ENCODE peak calls at places on chromosomes 13 and 19, in seven cellular contexts. One of them, this sample, is unnamed.

GRCh38 chr13:99703908-99704307 is 202.6 kb downstream of the TM9SF2 start:
- DNase-seq in stimulated activated CD4-positive, alpha-beta T cell treated with anti-CD3 and anti-CD28 coated beads, Interleukin-4, amount 100 ng/mL, for 48 hours: no peak
- DNase-seq in memory B cell: no peak
- DNase-seq in foreskin fibroblast: no peak
- DNase-seq in HS-5: no peak
- DNase-seq in brain microvascular endothelial cell: no peak
- DNase-seq in ELR: no peak
- DNase-seq in this sample: no peak

GRCh38 chr13:42654760-42655159 is 80.8 kb downstream of the TNFSF11 start:
- DNase-seq in stimulated activated CD4-positive, alpha-beta T cell treated with anti-CD3 and anti-CD28 coated beads, Interleukin-4, amount 100 ng/mL, for 48 hours: no peak
- DNase-seq in memory B cell: no peak
- DNase-seq in foreskin fibroblast: peak; percentile 25
- DNase-seq in HS-5: no peak
- DNase-seq in brain microvascular endothelial cell: no peak
- DNase-seq in ELR: no peak
- DNase-seq in this sample: no peak

GRCh38 chr13:27461940-27462584 is 11.7 kb upstream of the MTIF3 start:
- DNase-seq in stimulated activated CD4-positive, alpha-beta T cell treated with anti-CD3 and anti-CD28 coated beads, Interleukin-4, amount 100 ng/mL, for 48 hours: no peak
- DNase-seq in memory B cell: no peak
- DNase-seq in foreskin fibroblast: peak; percentile 36
- DNase-seq in HS-5: no peak
- DNase-seq in brain microvascular endothelial cell: no peak
- DNase-seq in ELR: no peak
- DNase-seq in this sample: no peak

GRCh38 chr13:50690020-50690419 is 153.5 kb downstream of the DLEU7 start:
- DNase-seq in stimulated activated CD4-positive, alpha-beta T cell treated with anti-CD3 and anti-CD28 coated beads, Interleukin-4, amount 100 ng/mL, for 48 hours: no peak
- DNase-seq in memory B cell: no peak
- DNase-seq in foreskin fibroblast: no peak
- DNase-seq in HS-5: no peak
- DNase-seq in brain microvascular endothelial cell: no peak
- DNase-seq in ELR: no peak
- DNase-seq in this sample: no peak

GRCh38 chr19:55750715-55751114 is 8.2 kb upstream of the RFPL4A start:
- DNase-seq in stimulated activated CD4-positive, alpha-beta T cell treated with anti-CD3 and anti-CD28 coated beads, Interleukin-4, amount 100 ng/mL, for 48 hours: no peak
- DNase-seq in memory B cell: no peak
- DNase-seq in foreskin fibroblast: no peak
- DNase-seq in HS-5: no peak
- DNase-seq in brain microvascular endothelial cell: no peak
- DNase-seq in ELR: no peak
- DNase-seq in this sample: no peak

GRCh38 chr19:30263719-30264440 is 108.3 kb upstream of the ZNF536 start:
- DNase-seq in stimulated activated CD4-positive, alpha-beta T cell treated with anti-CD3 and anti-CD28 coated beads, Interleukin-4, amount 100 ng/mL, for 48 hours: no peak
- DNase-seq in memory B cell: no peak
- DNase-seq in foreskin fibroblast: no peak
- DNase-seq in HS-5: no peak
- DNase-seq in brain microvascular endothelial cell: no peak
- DNase-seq in ELR: no peak
- DNase-seq in this sample: no peak

GRCh38 chr19:10079031-10079453 is 7.1 kb upstream of the SHFL start:
- DNase-seq in stimulated activated CD4-positive, alpha-beta T cell treated with anti-CD3 and anti-CD28 coated beads, Interleukin-4, amount 100 ng/mL, for 48 hours: no peak
- DNase-seq in memory B cell: no peak
- DNase-seq in foreskin fibroblast: no peak
- DNase-seq in HS-5: no peak
- DNase-seq in brain microvascular endothelial cell: no peak
- DNase-seq in ELR: no peak
- DNase-seq in this sample: no peak

GRCh38 chr19:56477429-56478338 is 539 bp upstream of the ZNF667 start:
- DNase-seq in stimulated activated CD4-positive, alpha-beta T cell treated with anti-CD3 and anti-CD28 coated beads, Interleukin-4, amount 100 ng/mL, for 48 hours: peak; percentile 24
- DNase-seq in memory B cell: peak; percentile 36
- DNase-seq in foreskin fibroblast: peak; percentile 98
- DNase-seq in HS-5: peak; percentile 83
- DNase-seq in brain microvascular endothelial cell: peak; percentile 90
- DNase-seq in ELR: peak; percentile 90
- DNase-seq in this sample: peak; percentile 73

GRCh38 chr19:31314849-31315620 is 34.2 kb downstream of the TSHZ3 start:
- DNase-seq in stimulated activated CD4-positive, alpha-beta T cell treated with anti-CD3 and anti-CD28 coated beads, Interleukin-4, amount 100 ng/mL, for 48 hours: no peak
- DNase-seq in memory B cell: no peak
- DNase-seq in foreskin fibroblast: peak; percentile 29
- DNase-seq in HS-5: no peak
- DNase-seq in brain microvascular endothelial cell: no peak
- DNase-seq in ELR: peak; percentile 12
- DNase-seq in this sample: no peak

GRCh38 chr19:31304877-31305312 is 44.3 kb downstream of the TSHZ3 start:
- DNase-seq in stimulated activated CD4-positive, alpha-beta T cell treated with anti-CD3 and anti-CD28 coated beads, Interleukin-4, amount 100 ng/mL, for 48 hours: no peak
- DNase-seq in memory B cell: no peak
- DNase-seq in foreskin fibroblast: no peak
- DNase-seq in HS-5: no peak
- DNase-seq in brain microvascular endothelial cell: no peak
- DNase-seq in ELR: no peak
- DNase-seq in this sample: no peak

GRCh38 chr13:26325876-26326275 is 71.9 kb downstream of the CDK8 start:
- DNase-seq in stimulated activated CD4-positive, alpha-beta T cell treated with anti-CD3 and anti-CD28 coated beads, Interleukin-4, amount 100 ng/mL, for 48 hours: no peak
- DNase-seq in memory B cell: no peak
- DNase-seq in foreskin fibroblast: no peak
- DNase-seq in HS-5: no peak
- DNase-seq in brain microvascular endothelial cell: no peak
- DNase-seq in ELR: no peak
- DNase-seq in this sample: no peak

GRCh38 chr19:20162821-20163220 is 4.2 kb upstream of the ZNF486 start:
- DNase-seq in stimulated activated CD4-positive, alpha-beta T cell treated with anti-CD3 and anti-CD28 coated beads, Interleukin-4, amount 100 ng/mL, for 48 hours: no peak
- DNase-seq in memory B cell: no peak
- DNase-seq in foreskin fibroblast: no peak
- DNase-seq in HS-5: no peak
- DNase-seq in brain microvascular endothelial cell: no peak
- DNase-seq in ELR: no peak
- DNase-seq in this sample: no peak

GRCh38 chr13:46345866-46346265 is 41.2 kb downstream of the RUBCNL start:
- DNase-seq in stimulated activated CD4-positive, alpha-beta T cell treated with anti-CD3 and anti-CD28 coated beads, Interleukin-4, amount 100 ng/mL, for 48 hours: no peak
- DNase-seq in memory B cell: no peak
- DNase-seq in foreskin fibroblast: no peak
- DNase-seq in HS-5: no peak
- DNase-seq in brain microvascular endothelial cell: no peak
- DNase-seq in ELR: no peak
- DNase-seq in this sample: no peak

GRCh38 chr19:21585491-21585890 is 80.1 kb downstream of the ZNF429 start:
- DNase-seq in stimulated activated CD4-positive, alpha-beta T cell treated with anti-CD3 and anti-CD28 coated beads, Interleukin-4, amount 100 ng/mL, for 48 hours: no peak
- DNase-seq in memory B cell: no peak
- DNase-seq in foreskin fibroblast: no peak
- DNase-seq in HS-5: no peak
- DNase-seq in brain microvascular endothelial cell: no peak
- DNase-seq in ELR: no peak
- DNase-seq in this sample: no peak

GRCh38 chr19:426725-427445 is 17.9 kb upstream of the C2CD4C start:
- DNase-seq in stimulated activated CD4-positive, alpha-beta T cell treated with anti-CD3 and anti-CD28 coated beads, Interleukin-4, amount 100 ng/mL, for 48 hours: no peak
- DNase-seq in memory B cell: no peak
- DNase-seq in foreskin fibroblast: peak; percentile 35
- DNase-seq in HS-5: no peak
- DNase-seq in brain microvascular endothelial cell: no peak
- DNase-seq in ELR: no peak
- DNase-seq in this sample: no peak

GRCh38 chr13:30898070-30898469 is 8.0 kb upstream of the MEDAG start:
- DNase-seq in stimulated activated CD4-positive, alpha-beta T cell treated with anti-CD3 and anti-CD28 coated beads, Interleukin-4, amount 100 ng/mL, for 48 hours: no peak
- DNase-seq in memory B cell: no peak
- DNase-seq in foreskin fibroblast: no peak
- DNase-seq in HS-5: no peak
- DNase-seq in brain microvascular endothelial cell: no peak
- DNase-seq in ELR: no peak
- DNase-seq in this sample: no peak

GRCh38 chr13:110799246-110800236 is 86.0 kb downstream of the ING1 start:
- DNase-seq in stimulated activated CD4-positive, alpha-beta T cell treated with anti-CD3 and anti-CD28 coated beads, Interleukin-4, amount 100 ng/mL, for 48 hours: no peak
- DNase-seq in memory B cell: no peak
- DNase-seq in foreskin fibroblast: peak; percentile 89
- DNase-seq in HS-5: peak; percentile 9
- DNase-seq in brain microvascular endothelial cell: peak; percentile 39
- DNase-seq in ELR: peak; percentile 33
- DNase-seq in this sample: no peak

GRCh38 chr13:73451120-73452029 is 392.6 kb downstream of the KLF5 start:
- DNase-seq in stimulated activated CD4-positive, alpha-beta T cell treated with anti-CD3 and anti-CD28 coated beads, Interleukin-4, amount 100 ng/mL, for 48 hours: no peak
- DNase-seq in memory B cell: no peak
- DNase-seq in foreskin fibroblast: no peak
- DNase-seq in HS-5: no peak
- DNase-seq in brain microvascular endothelial cell: no peak
- DNase-seq in ELR: no peak
- DNase-seq in this sample: no peak

GRCh38 chr13:113877149-113877990 is 13.5 kb upstream of the GAS6 start:
- DNase-seq in stimulated activated CD4-positive, alpha-beta T cell treated with anti-CD3 and anti-CD28 coated beads, Interleukin-4, amount 100 ng/mL, for 48 hours: no peak
- DNase-seq in memory B cell: no peak
- DNase-seq in foreskin fibroblast: no peak
- DNase-seq in HS-5: no peak
- DNase-seq in brain microvascular endothelial cell: no peak
- DNase-seq in ELR: no peak
- DNase-seq in this sample: no peak

GRCh38 chr13:113155982-113156655 is 2.3 kb upstream of the PROZ start:
- DNase-seq in stimulated activated CD4-positive, alpha-beta T cell treated with anti-CD3 and anti-CD28 coated beads, Interleukin-4, amount 100 ng/mL, for 48 hours: no peak
- DNase-seq in memory B cell: no peak
- DNase-seq in foreskin fibroblast: no peak
- DNase-seq in HS-5: no peak
- DNase-seq in brain microvascular endothelial cell: no peak
- DNase-seq in ELR: peak; percentile 16
- DNase-seq in this sample: no peak

GRCh38 chr13:29509999-29510586 is 85.4 kb downstream of the SLC7A1 start:
- DNase-seq in stimulated activated CD4-positive, alpha-beta T cell treated with anti-CD3 and anti-CD28 coated beads, Interleukin-4, amount 100 ng/mL, for 48 hours: no peak
- DNase-seq in memory B cell: no peak
- DNase-seq in foreskin fibroblast: peak; percentile 56
- DNase-seq in HS-5: no peak
- DNase-seq in brain microvascular endothelial cell: peak; percentile 58
- DNase-seq in ELR: peak; percentile 66
- DNase-seq in this sample: no peak

GRCh38 chr13:111328111-111328802 is 7.8 kb downstream of the TEX29 start:
- DNase-seq in stimulated activated CD4-positive, alpha-beta T cell treated with anti-CD3 and anti-CD28 coated beads, Interleukin-4, amount 100 ng/mL, for 48 hours: no peak
- DNase-seq in memory B cell: no peak
- DNase-seq in foreskin fibroblast: no peak
- DNase-seq in HS-5: no peak
- DNase-seq in brain microvascular endothelial cell: no peak
- DNase-seq in ELR: no peak
- DNase-seq in this sample: no peak

This sample was measured in activated B cell treated with CpG ODN at 0.5 μM for 24 hours.